ENCODE peak calls at places on chromosomes 13 and 19, in ten cellular contexts. W, U, J, A, D, Q, Z, I, K and G are unnamed samples.

GRCh38 chr19:45804140-45804958 is 10.8 kb downstream of the RSPH6A start:
- DNase-seq in W (no peak), U (no peak), J (no peak), A (no peak), D (no peak), Q (no peak), Z (no peak), I (no peak), K (no peak), G (no peak)

GRCh38 chr19:8335343-8336071 is 7.6 kb downstream of the KANK3 start:
- DNase-seq in W (no peak), U (no peak), J (no peak), A (no peak), D (no peak), Q (no peak), Z (no peak), I (no peak), K (no peak), G (no peak)

GRCh38 chr13:29925457-29925856 is 75.0 kb upstream of the UBL3 start:
- DNase-seq in W (peak; percentile 95), U (peak; percentile 81), J (peak; percentile 4), A (peak; percentile 86), D (peak; percentile 55), Q (peak; percentile 86), Z (no peak), I (no peak), K (peak; percentile 85), G (peak; percentile 91)

GRCh38 chr13:112442483-112443090 is 66.4 kb downstream of the SPACA7 start:
- DNase-seq in W (peak; percentile 10), U (no peak), J (no peak), A (peak; percentile 4), D (no peak), Q (no peak), Z (peak; percentile 29), I (no peak), K (no peak), G (no peak)

GRCh38 chr13:51452391-51453307 is at the start of gene INTS6:
- DNase-seq in W (peak; percentile 99), U (peak; percentile 99), J (peak; percentile 100), A (peak; percentile 100), D (peak; percentile 98), Q (peak; percentile 99), Z (peak; percentile 100), I (peak; percentile 99), K (peak; percentile 99), G (peak; percentile 97)

GRCh38 chr13:98313023-98313937 is 136.2 kb upstream of the RNF113B start:
- DNase-seq in W (no peak), U (no peak), J (no peak), A (no peak), D (no peak), Q (no peak), Z (no peak), I (no peak), K (no peak), G (no peak)

GRCh38 chr19:947707-948533 is 22.1 kb downstream of the ARID3A start:
- DNase-seq in W (no peak), U (peak; percentile 84), J (no peak), A (no peak), D (peak; percentile 64), Q (no peak), Z (no peak), I (no peak), K (no peak), G (no peak)

GRCh38 chr19:11963566-11964355 is 1.1 kb upstream of the ZNF763 start:
- DNase-seq in W (peak; percentile 77), U (peak; percentile 83), J (peak; percentile 78), A (peak; percentile 55), D (peak; percentile 88), Q (peak; percentile 66), Z (peak; percentile 92), I (peak; percentile 80), K (peak; percentile 41), G (no peak)

GRCh38 chr13:114044486-114044885 is 70.6 kb upstream of the C13orf46 start:
- DNase-seq in W (peak; percentile 38), U (no peak), J (no peak), A (peak; percentile 99), D (no peak), Q (peak; percentile 92), Z (no peak), I (peak; percentile 19), K (no peak), G (no peak)

GRCh38 chr19:2512523-2513431 is 36.9 kb downstream of the GADD45B start:
- DNase-seq in W (no peak), U (no peak), J (no peak), A (no peak), D (no peak), Q (no peak), Z (no peak), I (no peak), K (no peak), G (no peak)

DNA sequence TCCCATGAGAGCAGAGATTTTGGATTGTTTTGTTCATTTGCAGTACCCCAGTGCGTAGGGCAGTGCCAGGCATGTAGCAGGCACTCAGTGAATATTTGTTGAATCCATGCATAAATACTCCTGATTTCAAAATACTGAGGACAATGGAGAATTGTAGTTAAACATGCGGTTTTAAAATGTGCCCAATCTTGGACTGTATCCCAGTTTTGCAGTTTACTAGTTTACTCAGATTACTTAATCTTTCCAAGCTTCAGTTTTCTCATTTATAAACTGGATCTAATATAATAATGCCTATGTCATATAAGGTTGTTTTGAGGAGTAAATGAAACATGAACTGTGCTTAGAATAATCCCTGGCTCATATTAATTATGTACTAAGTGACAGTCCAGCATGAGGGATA is 39.0 kb downstream of the RCBTB2 start:
- DNase-seq in W (peak; percentile 65), U (no peak), J (no peak), A (peak; percentile 16), D (no peak), Q (no peak), Z (no peak), I (no peak), K (peak; percentile 62), G (peak; percentile 81)
- TF ChIP-seq CTCF in W (no peak), U (no peak), J (no peak), A (no peak), D (no peak), Q (no peak), Z (no peak), I (no peak), K (no peak), G (no peak)

GRCh38 chr13:103002279-103002678 is 63.9 kb downstream of the SLC10A2 start:
- DNase-seq in W (no peak), U (no peak), J (no peak), A (no peak), D (no peak), Q (no peak), Z (no peak), I (no peak), K (no peak), G (no peak)

GRCh38 chr13:103006706-103007426 is 59.4 kb downstream of the SLC10A2 start:
- DNase-seq in W (no peak), U (no peak), J (no peak), A (no peak), D (no peak), Q (no peak), Z (no peak), I (no peak), K (peak; percentile 30), G (no peak)

GRCh38 chr13:103009061-103009840 is 57.0 kb downstream of the SLC10A2 start:
- DNase-seq in W (no peak), U (no peak), J (no peak), A (no peak), D (no peak), Q (peak; percentile 44), Z (no peak), I (no peak), K (peak; percentile 44), G (no peak)

GRCh38 chr13:103004790-103005307 is 61.4 kb downstream of the SLC10A2 start:
- DNase-seq in W (no peak), U (no peak), J (no peak), A (no peak), D (no peak), Q (no peak), Z (no peak), I (no peak), K (no peak), G (no peak)

GRCh38 chr13:103007427-103007762 is 58.8 kb downstream of the SLC10A2 start:
- DNase-seq in W (no peak), U (no peak), J (no peak), A (no peak), D (no peak), Q (no peak), Z (no peak), I (no peak), K (no peak), G (no peak)
- H3K4me3 ChIP-seq in W (no peak overlapping the region), U (no peak overlapping the region), J (no peak overlapping the region), A (no peak overlapping the region), D (no peak overlapping the region), Q (no peak overlapping the region), Z (no peak overlapping the region), I (no peak overlapping the region), K (no peak overlapping the region), G (no peak overlapping the region)

GRCh38 chr19:13117772-13118423 is at the start of gene NACC1:
- DNase-seq in W (peak; percentile 88), U (peak; percentile 93), J (peak; percentile 92), A (peak; percentile 88), D (peak; percentile 91), Q (peak; percentile 82), Z (peak; percentile 97), I (peak; percentile 92), K (peak; percentile 87), G (peak; percentile 42)

GRCh38 chr19:13119654-13120053 is 1.6 kb downstream of the NACC1 start:
- DNase-seq in W (no peak), U (no peak), J (no peak), A (no peak), D (no peak), Q (peak; percentile 60), Z (no peak), I (no peak), K (no peak), G (no peak)

GRCh38 chr19:13117176-13117771 is 734 bp upstream of the TRMT1 start:
- DNase-seq in W (no peak), U (peak; percentile 41), J (no peak), A (no peak), D (no peak), Q (no peak), Z (no peak), I (no peak), K (no peak), G (no peak)

GRCh38 chr19:13116282-13117175 is at the start of gene TRMT1:
- DNase-seq in W (peak; percentile 95), U (peak; percentile 96), J (peak; percentile 94), A (peak; percentile 93), D (peak; percentile 95), Q (peak; percentile 92), Z (peak; percentile 95), I (peak; percentile 94), K (peak; percentile 90), G (peak; percentile 68)

GRCh38 chr19:13118424-13119193 is 545 bp downstream of the NACC1 start:
- DNase-seq in W (peak; percentile 30), U (peak; percentile 81), J (no peak), A (peak; percentile 51), D (peak; percentile 43), Q (peak; percentile 27), Z (peak; percentile 93), I (peak; percentile 78), K (no peak), G (no peak)
- TF ChIP-seq CTCF in W (no peak), U (no peak), J (no peak), A (no peak), D (no peak), Q (no peak), Z (no peak), I (no peak), K (no peak), G (no peak)

DNA sequence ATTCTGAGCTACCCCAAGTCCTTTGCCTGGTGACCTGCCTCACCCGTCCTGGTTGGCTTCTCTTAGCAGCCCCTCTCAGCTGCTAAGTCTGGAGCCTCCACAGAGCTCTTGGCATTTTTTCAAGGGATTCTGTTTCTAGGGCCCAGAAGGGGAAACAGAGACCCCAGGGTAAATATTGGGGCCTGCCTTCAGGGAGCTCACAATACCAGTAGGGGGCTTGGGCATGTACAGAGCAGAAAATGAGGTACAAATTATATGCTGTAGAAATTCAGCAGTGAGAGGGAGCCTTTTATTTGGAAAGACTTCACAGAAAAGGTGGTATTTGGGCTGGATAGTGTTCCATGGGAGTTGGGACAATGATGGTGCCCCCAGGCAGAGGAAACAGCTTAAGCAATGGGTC is 3.7 kb downstream of the SAMD4B start:
- DNase-seq in W (no peak), U (no peak), J (no peak), A (no peak), D (no peak), Q (no peak), Z (no peak), I (no peak), K (no peak), G (no peak)
- H3K4me3 ChIP-seq in W (no peak overlapping the region), U (no peak overlapping the region), J (no peak overlapping the region), A (no peak overlapping the region), D (no peak overlapping the region), Q (no peak overlapping the region), Z (no peak overlapping the region), I (no peak overlapping the region), K (no peak overlapping the region), G (no peak overlapping the region)